ENCODE peak calls at places on chromosomes 13 and 19, in five cellular contexts. One of them, this sample, is unnamed.

GRCh38 chr13:100323937-100324336 is 235.0 kb downstream of the PCCA start:
- DNase-seq in stimulated activated CD8-positive, alpha-beta memory T cell treated with anti-CD3 and anti-CD28 coated beads, Interleukin-7, amount 100 ng/mL, for 1 hour: no peak
- DNase-seq in NCI-H2029 treated with DMSO at 0.1 percent for 48 hours: no peak
- DNase-seq in CD8-positive, alpha-beta memory T cell: no peak
- DNase-seq in osteocyte: no peak
- DNase-seq in this sample: no peak

GRCh38 chr19:11813801-11814706 is at the start of gene ZNF440:
- DNase-seq in stimulated activated CD8-positive, alpha-beta memory T cell treated with anti-CD3 and anti-CD28 coated beads, Interleukin-7, amount 100 ng/mL, for 1 hour: peak
- DNase-seq in CD8-positive, alpha-beta memory T cell: peak
- DNase-seq in NCI-H2029 treated with DMSO at 0.1 percent for 48 hours: peak
- DNase-seq in osteocyte: peak
- DNase-seq in this sample: peak

GRCh38 chr19:39599116-39599515 is 3.2 kb upstream of the LGALS13 start:
- DNase-seq in NCI-H2029 treated with DMSO at 0.1 percent for 48 hours: no peak
- DNase-seq in stimulated activated CD8-positive, alpha-beta memory T cell treated with anti-CD3 and anti-CD28 coated beads, Interleukin-7, amount 100 ng/mL, for 1 hour: no peak
- DNase-seq in osteocyte: no peak
- DNase-seq in CD8-positive, alpha-beta memory T cell: no peak
- DNase-seq in this sample: no peak

GRCh38 chr13:60627071-60627686 is 230.2 kb downstream of the TDRD3 start:
- DNase-seq in CD8-positive, alpha-beta memory T cell: no peak
- DNase-seq in osteocyte: no peak
- DNase-seq in stimulated activated CD8-positive, alpha-beta memory T cell treated with anti-CD3 and anti-CD28 coated beads, Interleukin-7, amount 100 ng/mL, for 1 hour: no peak
- DNase-seq in NCI-H2029 treated with DMSO at 0.1 percent for 48 hours: no peak
- DNase-seq in this sample: no peak

GRCh38 chr13:31588331-31588730 is 151.0 kb upstream of the RXFP2 start:
- DNase-seq in stimulated activated CD8-positive, alpha-beta memory T cell treated with anti-CD3 and anti-CD28 coated beads, Interleukin-7, amount 100 ng/mL, for 1 hour: no peak
- DNase-seq in CD8-positive, alpha-beta memory T cell: no peak
- DNase-seq in NCI-H2029 treated with DMSO at 0.1 percent for 48 hours: no peak
- DNase-seq in osteocyte: no peak
- DNase-seq in this sample: peak

GRCh38 chr13:74570046-74570445 is 435.8 kb upstream of the KLF12 start:
- DNase-seq in stimulated activated CD8-positive, alpha-beta memory T cell treated with anti-CD3 and anti-CD28 coated beads, Interleukin-7, amount 100 ng/mL, for 1 hour: no peak
- DNase-seq in osteocyte: no peak
- DNase-seq in NCI-H2029 treated with DMSO at 0.1 percent for 48 hours: no peak
- DNase-seq in CD8-positive, alpha-beta memory T cell: no peak
- DNase-seq in this sample: no peak

GRCh38 chr19:40598918-40599307 is 2.3 kb upstream of the LTBP4 start:
- DNase-seq in osteocyte: no peak
- DNase-seq in NCI-H2029 treated with DMSO at 0.1 percent for 48 hours: no peak
- DNase-seq in stimulated activated CD8-positive, alpha-beta memory T cell treated with anti-CD3 and anti-CD28 coated beads, Interleukin-7, amount 100 ng/mL, for 1 hour: no peak
- DNase-seq in CD8-positive, alpha-beta memory T cell: no peak
- DNase-seq in this sample: no peak

GRCh38 chr19:54548806-54549205 is 24.8 kb upstream of the LILRA2 start:
- DNase-seq in CD8-positive, alpha-beta memory T cell: no peak
- DNase-seq in stimulated activated CD8-positive, alpha-beta memory T cell treated with anti-CD3 and anti-CD28 coated beads, Interleukin-7, amount 100 ng/mL, for 1 hour: no peak
- DNase-seq in osteocyte: no peak
- DNase-seq in NCI-H2029 treated with DMSO at 0.1 percent for 48 hours: no peak
- DNase-seq in this sample: peak

GRCh38 chr19:19026299-19026971 is 6.9 kb downstream of the SUGP2 start:
- DNase-seq in osteocyte: no peak
- DNase-seq in stimulated activated CD8-positive, alpha-beta memory T cell treated with anti-CD3 and anti-CD28 coated beads, Interleukin-7, amount 100 ng/mL, for 1 hour: no peak
- DNase-seq in CD8-positive, alpha-beta memory T cell: no peak
- DNase-seq in NCI-H2029 treated with DMSO at 0.1 percent for 48 hours: no peak
- DNase-seq in this sample: no peak

GRCh38 chr19:49421039-49421877 is 2.0 kb downstream of the PTH2 start:
- DNase-seq in osteocyte: peak
- DNase-seq in NCI-H2029 treated with DMSO at 0.1 percent for 48 hours: peak
- DNase-seq in CD8-positive, alpha-beta memory T cell: no peak
- DNase-seq in stimulated activated CD8-positive, alpha-beta memory T cell treated with anti-CD3 and anti-CD28 coated beads, Interleukin-7, amount 100 ng/mL, for 1 hour: no peak
- DNase-seq in this sample: no peak

GRCh38 chr19:55276720-55277430 is 3.0 kb downstream of the HSPBP1 start:
- DNase-seq in NCI-H2029 treated with DMSO at 0.1 percent for 48 hours: no peak
- DNase-seq in stimulated activated CD8-positive, alpha-beta memory T cell treated with anti-CD3 and anti-CD28 coated beads, Interleukin-7, amount 100 ng/mL, for 1 hour: no peak
- DNase-seq in osteocyte: no peak
- DNase-seq in CD8-positive, alpha-beta memory T cell: no peak
- DNase-seq in this sample: no peak

GRCh38 chr19:17041994-17042393 is 15.4 kb upstream of the CPAMD8 start:
- DNase-seq in stimulated activated CD8-positive, alpha-beta memory T cell treated with anti-CD3 and anti-CD28 coated beads, Interleukin-7, amount 100 ng/mL, for 1 hour: no peak
- DNase-seq in NCI-H2029 treated with DMSO at 0.1 percent for 48 hours: peak
- DNase-seq in CD8-positive, alpha-beta memory T cell: no peak
- DNase-seq in osteocyte: peak
- DNase-seq in this sample: no peak

GRCh38 chr13:97182065-97182890 is 39.9 kb upstream of the MBNL2 start:
- DNase-seq in CD8-positive, alpha-beta memory T cell: no peak
- DNase-seq in NCI-H2029 treated with DMSO at 0.1 percent for 48 hours: no peak
- DNase-seq in osteocyte: no peak
- DNase-seq in stimulated activated CD8-positive, alpha-beta memory T cell treated with anti-CD3 and anti-CD28 coated beads, Interleukin-7, amount 100 ng/mL, for 1 hour: no peak
- DNase-seq in this sample: no peak

GRCh38 chr13:101712026-101712348 is 259.5 kb downstream of the ITGBL1 start:
- DNase-seq in stimulated activated CD8-positive, alpha-beta memory T cell treated with anti-CD3 and anti-CD28 coated beads, Interleukin-7, amount 100 ng/mL, for 1 hour: no peak
- DNase-seq in CD8-positive, alpha-beta memory T cell: no peak
- DNase-seq in osteocyte: no peak
- DNase-seq in NCI-H2029 treated with DMSO at 0.1 percent for 48 hours: no peak
- DNase-seq in this sample: no peak

GRCh38 chr13:113928701-113929627 is 44.9 kb downstream of the C13orf46 start:
- DNase-seq in CD8-positive, alpha-beta memory T cell: no peak
- DNase-seq in stimulated activated CD8-positive, alpha-beta memory T cell treated with anti-CD3 and anti-CD28 coated beads, Interleukin-7, amount 100 ng/mL, for 1 hour: no peak
- DNase-seq in osteocyte: peak
- DNase-seq in NCI-H2029 treated with DMSO at 0.1 percent for 48 hours: no peak
- DNase-seq in this sample: no peak

GRCh38 chr19:37654118-37654517 is 1.1 kb downstream of the ZFP30 start:
- DNase-seq in NCI-H2029 treated with DMSO at 0.1 percent for 48 hours: no peak
- DNase-seq in stimulated activated CD8-positive, alpha-beta memory T cell treated with anti-CD3 and anti-CD28 coated beads, Interleukin-7, amount 100 ng/mL, for 1 hour: no peak
- DNase-seq in CD8-positive, alpha-beta memory T cell: no peak
- DNase-seq in osteocyte: no peak
- DNase-seq in this sample: no peak

GRCh38 chr19:16541526-16542044 is 652 bp downstream of the CHERP start:
- DNase-seq in stimulated activated CD8-positive, alpha-beta memory T cell treated with anti-CD3 and anti-CD28 coated beads, Interleukin-7, amount 100 ng/mL, for 1 hour: no peak
- DNase-seq in NCI-H2029 treated with DMSO at 0.1 percent for 48 hours: no peak
- DNase-seq in CD8-positive, alpha-beta memory T cell: peak
- DNase-seq in osteocyte: no peak
- DNase-seq in this sample: no peak

GRCh38 chr19:35622750-35623149 is 6.1 kb upstream of the RBM42 start:
- DNase-seq in stimulated activated CD8-positive, alpha-beta memory T cell treated with anti-CD3 and anti-CD28 coated beads, Interleukin-7, amount 100 ng/mL, for 1 hour: no peak
- DNase-seq in CD8-positive, alpha-beta memory T cell: no peak
- DNase-seq in osteocyte: no peak
- DNase-seq in NCI-H2029 treated with DMSO at 0.1 percent for 48 hours: no peak
- DNase-seq in this sample: no peak

GRCh38 chr19:48595171-48595570 is 11.4 kb upstream of the SPACA4 start:
- DNase-seq in NCI-H2029 treated with DMSO at 0.1 percent for 48 hours: no peak
- DNase-seq in stimulated activated CD8-positive, alpha-beta memory T cell treated with anti-CD3 and anti-CD28 coated beads, Interleukin-7, amount 100 ng/mL, for 1 hour: no peak
- DNase-seq in CD8-positive, alpha-beta memory T cell: no peak
- DNase-seq in osteocyte: no peak
- DNase-seq in this sample: no peak

GRCh38 chr19:6772028-6772865 is at the start of gene VAV1:
- DNase-seq in CD8-positive, alpha-beta memory T cell: peak
- DNase-seq in osteocyte: no peak
- DNase-seq in NCI-H2029 treated with DMSO at 0.1 percent for 48 hours: no peak
- DNase-seq in stimulated activated CD8-positive, alpha-beta memory T cell treated with anti-CD3 and anti-CD28 coated beads, Interleukin-7, amount 100 ng/mL, for 1 hour: peak
- DNase-seq in this sample: no peak

GRCh38 chr19:32421589-32422361 is 16.2 kb downstream of the DPY19L3 start:
- DNase-seq in osteocyte: no peak
- DNase-seq in stimulated activated CD8-positive, alpha-beta memory T cell treated with anti-CD3 and anti-CD28 coated beads, Interleukin-7, amount 100 ng/mL, for 1 hour: no peak
- DNase-seq in NCI-H2029 treated with DMSO at 0.1 percent for 48 hours: no peak
- DNase-seq in CD8-positive, alpha-beta memory T cell: no peak
- DNase-seq in this sample: no peak

GRCh38 chr13:51534075-51534817 is 50.0 kb upstream of the WDFY2 start:
- DNase-seq in osteocyte: no peak
- DNase-seq in CD8-positive, alpha-beta memory T cell: peak
- DNase-seq in NCI-H2029 treated with DMSO at 0.1 percent for 48 hours: no peak
- DNase-seq in stimulated activated CD8-positive, alpha-beta memory T cell treated with anti-CD3 and anti-CD28 coated beads, Interleukin-7, amount 100 ng/mL, for 1 hour: peak
- DNase-seq in this sample: no peak

GRCh38 chr13:113098163-113098732 is 7.3 kb upstream of the F7 start:
- DNase-seq in CD8-positive, alpha-beta memory T cell: no peak
- DNase-seq in osteocyte: no peak
- DNase-seq in stimulated activated CD8-positive, alpha-beta memory T cell treated with anti-CD3 and anti-CD28 coated beads, Interleukin-7, amount 100 ng/mL, for 1 hour: no peak
- DNase-seq in NCI-H2029 treated with DMSO at 0.1 percent for 48 hours: no peak
- DNase-seq in this sample: no peak

GRCh38 chr13:27857271-27857670 is 62.5 kb upstream of the PDX1 start:
- DNase-seq in stimulated activated CD8-positive, alpha-beta memory T cell treated with anti-CD3 and anti-CD28 coated beads, Interleukin-7, amount 100 ng/mL, for 1 hour: no peak
- DNase-seq in NCI-H2029 treated with DMSO at 0.1 percent for 48 hours: peak
- DNase-seq in osteocyte: no peak
- DNase-seq in CD8-positive, alpha-beta memory T cell: no peak
- DNase-seq in this sample: peak

GRCh38 chr19:10085641-10086031 is 481 bp upstream of the SHFL start:
- DNase-seq in CD8-positive, alpha-beta memory T cell: no peak
- DNase-seq in NCI-H2029 treated with DMSO at 0.1 percent for 48 hours: no peak
- DNase-seq in osteocyte: no peak
- DNase-seq in stimulated activated CD8-positive, alpha-beta memory T cell treated with anti-CD3 and anti-CD28 coated beads, Interleukin-7, amount 100 ng/mL, for 1 hour: no peak
- DNase-seq in this sample: no peak

GRCh38 chr19:5627395-5627904 is 4.6 kb downstream of the SAFB start:
- DNase-seq in stimulated activated CD8-positive, alpha-beta memory T cell treated with anti-CD3 and anti-CD28 coated beads, Interleukin-7, amount 100 ng/mL, for 1 hour: no peak
- DNase-seq in osteocyte: no peak
- DNase-seq in NCI-H2029 treated with DMSO at 0.1 percent for 48 hours: no peak
- DNase-seq in CD8-positive, alpha-beta memory T cell: no peak
- DNase-seq in this sample: peak

GRCh38 chr13:77518266-77518665 is 17.2 kb upstream of the SCEL start:
- DNase-seq in stimulated activated CD8-positive, alpha-beta memory T cell treated with anti-CD3 and anti-CD28 coated beads, Interleukin-7, amount 100 ng/mL, for 1 hour: no peak
- DNase-seq in NCI-H2029 treated with DMSO at 0.1 percent for 48 hours: no peak
- DNase-seq in osteocyte: no peak
- DNase-seq in CD8-positive, alpha-beta memory T cell: no peak
- DNase-seq in this sample: no peak

GRCh38 chr19:2624537-2625091 is 77.9 kb downstream of the GNG7 start:
- DNase-seq in CD8-positive, alpha-beta memory T cell: no peak
- DNase-seq in osteocyte: no peak
- DNase-seq in NCI-H2029 treated with DMSO at 0.1 percent for 48 hours: no peak
- DNase-seq in stimulated activated CD8-positive, alpha-beta memory T cell treated with anti-CD3 and anti-CD28 coated beads, Interleukin-7, amount 100 ng/mL, for 1 hour: no peak
- DNase-seq in this sample: no peak

GRCh38 chr19:17779281-17779930 is 15.5 kb upstream of the B3GNT3 start:
- DNase-seq in stimulated activated CD8-positive, alpha-beta memory T cell treated with anti-CD3 and anti-CD28 coated beads, Interleukin-7, amount 100 ng/mL, for 1 hour: no peak
- DNase-seq in osteocyte: no peak
- DNase-seq in NCI-H2029 treated with DMSO at 0.1 percent for 48 hours: no peak
- DNase-seq in CD8-positive, alpha-beta memory T cell: no peak
- DNase-seq in this sample: peak

GRCh38 chr13:30739646-30740642 is 4.6 kb downstream of the ALOX5AP start:
- DNase-seq in stimulated activated CD8-positive, alpha-beta memory T cell treated with anti-CD3 and anti-CD28 coated beads, Interleukin-7, amount 100 ng/mL, for 1 hour: peak
- DNase-seq in CD8-positive, alpha-beta memory T cell: peak
- DNase-seq in NCI-H2029 treated with DMSO at 0.1 percent for 48 hours: no peak
- DNase-seq in osteocyte: no peak
- DNase-seq in this sample: no peak

GRCh38 chr13:95784161-95784880 is 107.4 kb downstream of the DNAJC3 start:
- DNase-seq in osteocyte: no peak
- DNase-seq in NCI-H2029 treated with DMSO at 0.1 percent for 48 hours: no peak
- DNase-seq in stimulated activated CD8-positive, alpha-beta memory T cell treated with anti-CD3 and anti-CD28 coated beads, Interleukin-7, amount 100 ng/mL, for 1 hour: no peak
- DNase-seq in CD8-positive, alpha-beta memory T cell: no peak
- DNase-seq in this sample: no peak

GRCh38 chr19:9917322-9917721 is 19.0 kb downstream of the OLFM2 start:
- DNase-seq in osteocyte: no peak
- DNase-seq in stimulated activated CD8-positive, alpha-beta memory T cell treated with anti-CD3 and anti-CD28 coated beads, Interleukin-7, amount 100 ng/mL, for 1 hour: no peak
- DNase-seq in NCI-H2029 treated with DMSO at 0.1 percent for 48 hours: no peak
- DNase-seq in CD8-positive, alpha-beta memory T cell: no peak
- DNase-seq in this sample: no peak

GRCh38 chr19:13961826-13962737 is 9.8 kb downstream of the DCAF15 start:
- DNase-seq in stimulated activated CD8-positive, alpha-beta memory T cell treated with anti-CD3 and anti-CD28 coated beads, Interleukin-7, amount 100 ng/mL, for 1 hour: no peak
- DNase-seq in osteocyte: no peak
- DNase-seq in NCI-H2029 treated with DMSO at 0.1 percent for 48 hours: no peak
- DNase-seq in CD8-positive, alpha-beta memory T cell: no peak
- DNase-seq in this sample: no peak

This sample was measured in esophagus muscularis mucosa.